ENCODE peak calls at places on chromosomes 7 and 10, in six cellular contexts. U is upper lobe of right lung, Q is testis, K is heart left ventricle, N is tibial nerve, G is PC-3. C is an unnamed sample.

GRCh38 chr10:95391570-95392249 is 100.9 kb upstream of the PDLIM1 start:
- DNase-seq in U (no peak), N (no peak), G (peak; percentile 19), Q (peak; percentile 51), K (no peak), C (peak; percentile 40)

GRCh38 chr7:33762153-33762902 is 143.0 kb upstream of the BMPER start:
- DNase-seq in Q (no peak), U (no peak), K (no peak), G (no peak), N (no peak), C (no peak)

GRCh38 chr10:117509573-117509972 is 33.0 kb upstream of the EMX2 start:
- DNase-seq in U (no peak), G (no peak), N (no peak), K (no peak), Q (no peak), C (no peak)

GRCh38 chr10:84895541-84895940 is 567.2 kb downstream of the CCSER2 start:
- DNase-seq in K (no peak), G (no peak), U (no peak), N (no peak), Q (no peak), C (no peak)

GRCh38 chr7:51029586-51030230 is 247.0 kb upstream of the GRB10 start:
- DNase-seq in U (no peak), N (no peak), K (no peak), G (peak; percentile 78), Q (no peak), C (peak; percentile 91)

GRCh38 chr7:128777156-128778123 is 1.8 kb upstream of the OPN1SW start:
- DNase-seq in G (no peak), K (no peak), N (no peak), Q (no peak), U (no peak), C (peak; percentile 60)

GRCh38 chr10:61943699-61944444 is 42.4 kb downstream of the ARID5B start:
- DNase-seq in N (no peak), Q (no peak), G (peak; percentile 99), K (no peak), U (no peak), C (peak; percentile 77)

GRCh38 chr10:88027570-88027969 is 164.1 kb downstream of the PTEN start:
- DNase-seq in K (peak; percentile 36), U (no peak), N (peak; percentile 34), G (no peak), Q (peak; percentile 21), C (no peak)

GRCh38 chr7:84633-85020 is 107.7 kb upstream of the FAM20C start:
- DNase-seq in U (no peak), N (no peak), Q (no peak), G (no peak), K (no peak), C (no peak)

GRCh38 chr7:5441840-5442513 is 18.3 kb upstream of the TNRC18 start:
- DNase-seq in N (no peak), U (no peak), G (no peak), Q (no peak), K (no peak), C (no peak)

GRCh38 chr7:36216063-36216684 is 63.1 kb downstream of the EEPD1 start:
- DNase-seq in U (no peak), G (peak; percentile 29), N (no peak), K (no peak), Q (no peak), C (peak; percentile 87)

GRCh38 chr10:101217450-101218281 is 11.6 kb downstream of the LBX1 start:
- DNase-seq in Q (peak; percentile 80), U (no peak), G (peak; percentile 62), N (no peak), K (no peak), C (peak; percentile 67)

GRCh38 chr7:129845972-129846327 is 106.8 kb downstream of the UBE2H start:
- DNase-seq in U (no peak), Q (no peak), G (peak; percentile 75), K (no peak), N (no peak), C (peak; percentile 91)

GRCh38 chr7:152924826-152925411 is 165.4 kb downstream of the ACTR3B start:
- DNase-seq in K (no peak), G (no peak), N (no peak), U (no peak), Q (no peak), C (no peak)

GRCh38 chr7:1100886-1101579 is 13.1 kb downstream of the GPER1 start:
- DNase-seq in Q (no peak), U (no peak), N (no peak), K (no peak), G (no peak), C (no peak)

GRCh38 chr7:34277016-34277800 is 371.9 kb downstream of the BMPER start:
- DNase-seq in N (no peak), Q (no peak), G (peak; percentile 12), K (no peak), U (no peak), C (peak; percentile 68)

GRCh38 chr7:30780909-30781308 is 9.7 kb downstream of the MINDY4 start:
- DNase-seq in G (no peak), U (no peak), N (no peak), K (peak; percentile 63), Q (no peak), C (no peak)

GRCh38 chr7:5421626-5422323 is 1.9 kb downstream of the TNRC18 start:
- DNase-seq in K (peak; percentile 61), U (peak; percentile 78), G (peak; percentile 69), N (peak; percentile 68), Q (peak; percentile 78), C (peak; percentile 85)

GRCh38 chr7:91846436-91846835 is 34.1 kb downstream of the MTERF1 start:
- DNase-seq in K (no peak), G (no peak), Q (no peak), U (no peak), N (no peak), C (peak; percentile 49)

GRCh38 chr10:105974803-105975456 is 1189.6 kb downstream of the SORCS1 start:
- DNase-seq in K (no peak), N (peak; percentile 20), Q (peak; percentile 46), U (no peak), G (peak; percentile 57), C (peak; percentile 54)

GRCh38 chr7:18357691-18358090 is 137.9 kb upstream of the HDAC9 start:
- DNase-seq in Q (no peak), G (peak; percentile 53), K (no peak), N (no peak), U (no peak), C (peak; percentile 36)

GRCh38 chr10:15237351-15237750 is 68.9 kb upstream of the NMT2 start:
- DNase-seq in K (no peak), Q (no peak), G (no peak), U (no peak), N (peak; percentile 12), C (peak; percentile 90)

GRCh38 chr7:103851357-103851756 is 138.1 kb downstream of the RELN start:
- DNase-seq in G (no peak), Q (no peak), N (no peak), K (no peak), U (no peak), C (peak; percentile 61)

GRCh38 chr7:72336887-72337821 is 75.0 kb downstream of the CALN1 start:
- DNase-seq in Q (no peak), U (no peak), N (no peak), K (no peak), G (no peak), C (no peak)

GRCh38 chr10:79079490-79080355 is 11.0 kb downstream of the ZMIZ1 start:
- DNase-seq in U (no peak), K (peak; percentile 87), Q (no peak), G (peak; percentile 79), N (no peak), C (peak; percentile 91)

GRCh38 chr10:132459252-132460028 is 62.4 kb downstream of the PWWP2B start:
- DNase-seq in K (peak; percentile 22), Q (no peak), N (no peak), G (no peak), U (no peak), C (no peak)

GRCh38 chr10:132461103-132461682 is 64.2 kb downstream of the PWWP2B start:
- DNase-seq in K (peak; percentile 26), Q (no peak), U (no peak), N (no peak), G (no peak), C (no peak)

GRCh38 chr10:132461683-132462231 is 64.8 kb downstream of the PWWP2B start:
- DNase-seq in G (peak; percentile 35), U (no peak), K (peak; percentile 38), Q (no peak), N (no peak), C (peak; percentile 45)

GRCh38 chr10:132460071-132460470 is 63.1 kb downstream of the PWWP2B start:
- DNase-seq in K (peak; percentile 24), Q (no peak), N (no peak), G (no peak), U (no peak), C (no peak)

DNA sequence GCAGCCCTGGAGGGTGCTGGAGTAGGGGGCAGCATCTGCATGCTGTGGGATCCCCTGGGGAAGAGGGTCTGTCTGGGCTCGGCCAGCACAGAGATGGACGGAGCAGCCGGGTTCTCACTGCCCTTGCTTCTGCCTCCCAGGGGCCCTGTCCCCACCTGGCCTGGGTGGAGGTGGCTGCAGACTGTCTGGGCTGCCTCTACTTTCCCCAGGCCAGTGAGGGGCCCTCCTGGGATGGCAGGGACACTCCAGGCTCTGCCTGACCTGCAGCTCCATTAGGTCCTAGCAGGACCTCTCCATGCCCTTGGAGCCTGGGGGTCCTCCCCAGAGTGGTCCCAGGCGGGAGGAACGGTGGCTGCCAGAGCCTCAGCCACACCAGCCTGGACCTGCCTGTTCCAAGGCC is 63.7 kb downstream of the PWWP2B start:
- DNase-seq in Q (no peak), N (no peak), G (no peak), U (no peak), K (peak; percentile 21), C (no peak)
- H3K4me1 ChIP-seq in Q (peaks cover 45% of the 10 kb centered on the region), N (peaks cover 56% of the 10 kb centered on the region), G (peaks cover 5% of the 10 kb centered on the region), U (peaks cover 19% of the 10 kb centered on the region), K (peaks cover 18% of the 10 kb centered on the region), C (no peaks in the 10 kb centered on the region)

GRCh38 chr10:32948451-32948850 is 9.6 kb downstream of the ITGB1 start:
- DNase-seq in K (no peak), Q (no peak), G (no peak), N (no peak), U (no peak), C (no peak)
- H3K4me1 ChIP-seq in K (peaks cover 77% of the 10 kb centered on the region), Q (peaks cover 3% of the 10 kb centered on the region), G (peaks cover 78% of the 10 kb centered on the region), N (peaks cover 21% of the 10 kb centered on the region), U (peaks cover 32% of the 10 kb centered on the region), C (peaks cover 81% of the 10 kb centered on the region)

DNA sequence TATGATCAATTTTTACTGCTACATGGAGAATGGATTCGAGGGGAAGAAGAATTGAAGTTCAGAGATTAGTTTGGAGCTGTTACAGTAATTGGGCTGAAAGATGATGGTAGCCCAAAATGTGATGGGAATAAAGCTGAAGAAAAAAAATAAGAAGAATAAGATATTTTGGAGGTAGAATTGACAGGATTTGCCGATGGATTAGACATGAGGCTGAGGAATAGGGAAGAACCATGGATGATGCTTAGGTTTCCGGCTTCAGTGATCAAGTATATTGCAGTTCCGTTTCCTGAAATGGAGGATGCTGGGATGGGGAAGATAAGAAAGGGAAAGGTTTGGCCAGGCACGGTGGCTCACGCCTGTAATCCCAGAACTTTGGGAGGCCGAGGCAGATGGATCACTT is 38.9 kb upstream of the FHIP2A start:
- DNase-seq in N (no peak), G (no peak), Q (no peak), U (no peak), K (no peak), C (no peak)
- H3K4me1 ChIP-seq in N (no peaks in the 10 kb centered on the region), G (peaks cover 24% of the 10 kb centered on the region), Q (no peaks in the 10 kb centered on the region), U (peaks cover 13% of the 10 kb centered on the region), K (peaks cover 25% of the 10 kb centered on the region), C (peaks cover 17% of the 10 kb centered on the region)

DNA sequence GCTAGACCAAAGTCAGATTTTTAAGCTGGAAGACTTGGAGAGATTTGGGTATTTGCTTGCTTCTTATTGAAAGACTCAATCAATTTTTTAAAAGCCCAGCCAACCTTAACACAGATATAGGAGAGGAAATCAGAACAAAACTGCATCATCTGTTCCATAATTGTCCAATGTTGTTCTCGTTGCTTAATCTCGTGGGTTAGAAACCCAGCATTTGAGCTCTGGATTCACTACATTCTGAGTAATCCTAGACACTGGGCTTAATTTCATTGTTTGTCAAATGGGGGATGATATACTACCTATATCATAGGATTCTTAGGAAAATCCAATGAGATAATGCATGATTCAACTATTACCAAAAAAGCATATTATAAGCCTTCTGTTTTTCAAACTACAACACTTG is 48.9 kb downstream of the CALD1 start:
- DNase-seq in G (no peak), N (no peak), K (no peak), Q (no peak), U (no peak), C (peak; percentile 50)
- H3K4me1 ChIP-seq in G (no peaks in the 10 kb centered on the region), N (no peaks in the 10 kb centered on the region), K (peaks cover 39% of the 10 kb centered on the region), Q (peaks cover 12% of the 10 kb centered on the region), U (peaks cover 17% of the 10 kb centered on the region), C (peaks cover 76% of the 10 kb centered on the region)

C was measured in GM23248.